ENCODE peak calls at places on chromosome 1, in eight cellular contexts. One of them, this sample, is unnamed.

GRCh38 chr1:65147424-65148177 is 402 bp upstream of the AK4 start:
- DNase-seq in endodermal cell: peak
- DNase-seq in adrenal gland: no peak
- DNase-seq in lower lobe of right lung: peak
- DNase-seq in ovary: peak
- DNase-seq in H9: peak
- DNase-seq in cardiac muscle cell: peak
- DNase-seq in tibial nerve: no peak
- DNase-seq in this sample: peak

GRCh38 chr1:64898107-64898861 is 68.1 kb downstream of the JAK1 start:
- DNase-seq in H9: peak
- DNase-seq in adrenal gland: peak
- DNase-seq in cardiac muscle cell: peak
- DNase-seq in lower lobe of right lung: peak
- DNase-seq in endodermal cell: peak
- DNase-seq in tibial nerve: peak
- DNase-seq in ovary: peak
- DNase-seq in this sample: peak

GRCh38 chr1:187153047-187153446 is 324.3 kb downstream of the PLA2G4A start:
- DNase-seq in ovary: no peak
- DNase-seq in lower lobe of right lung: no peak
- DNase-seq in adrenal gland: no peak
- DNase-seq in tibial nerve: no peak
- DNase-seq in endodermal cell: no peak
- DNase-seq in H9: no peak
- DNase-seq in cardiac muscle cell: no peak
- DNase-seq in this sample: no peak

GRCh38 chr1:154492115-154492514 is 9.9 kb upstream of the TDRD10 start:
- DNase-seq in lower lobe of right lung: no peak
- DNase-seq in cardiac muscle cell: no peak
- DNase-seq in endodermal cell: no peak
- DNase-seq in ovary: no peak
- DNase-seq in H9: no peak
- DNase-seq in tibial nerve: no peak
- DNase-seq in adrenal gland: peak
- DNase-seq in this sample: no peak

GRCh38 chr1:241695454-241696171 is 43.5 kb downstream of the WDR64 start:
- DNase-seq in lower lobe of right lung: no peak
- DNase-seq in H9: no peak
- DNase-seq in tibial nerve: no peak
- DNase-seq in endodermal cell: no peak
- DNase-seq in cardiac muscle cell: no peak
- DNase-seq in adrenal gland: no peak
- DNase-seq in ovary: no peak
- DNase-seq in this sample: no peak

GRCh38 chr1:243230914-243231313 is 24.2 kb downstream of the CEP170 start:
- DNase-seq in ovary: no peak
- DNase-seq in tibial nerve: no peak
- DNase-seq in cardiac muscle cell: peak
- DNase-seq in adrenal gland: no peak
- DNase-seq in endodermal cell: no peak
- DNase-seq in lower lobe of right lung: no peak
- DNase-seq in H9: no peak
- DNase-seq in this sample: no peak

GRCh38 chr1:219555802-219556201 is 57.1 kb downstream of the ZC3H11B start:
- DNase-seq in lower lobe of right lung: no peak
- DNase-seq in tibial nerve: no peak
- DNase-seq in adrenal gland: no peak
- DNase-seq in cardiac muscle cell: no peak
- DNase-seq in ovary: no peak
- DNase-seq in H9: no peak
- DNase-seq in endodermal cell: no peak
- DNase-seq in this sample: no peak

GRCh38 chr1:200362421-200362820 is 47.4 kb downstream of the ZNF281 start:
- DNase-seq in lower lobe of right lung: no peak
- DNase-seq in H9: no peak
- DNase-seq in endodermal cell: peak
- DNase-seq in ovary: no peak
- DNase-seq in tibial nerve: no peak
- DNase-seq in cardiac muscle cell: no peak
- DNase-seq in adrenal gland: no peak
- DNase-seq in this sample: no peak

GRCh38 chr1:169060010-169060722 is 46.3 kb upstream of the ATP1B1 start:
- DNase-seq in tibial nerve: peak
- DNase-seq in H9: no peak
- DNase-seq in lower lobe of right lung: no peak
- DNase-seq in cardiac muscle cell: no peak
- DNase-seq in adrenal gland: no peak
- DNase-seq in endodermal cell: no peak
- DNase-seq in ovary: no peak
- DNase-seq in this sample: peak

GRCh38 chr1:192807968-192808587 is 761 bp upstream of the RGS2 start:
- DNase-seq in ovary: no peak
- DNase-seq in H9: no peak
- DNase-seq in endodermal cell: no peak
- DNase-seq in adrenal gland: no peak
- DNase-seq in cardiac muscle cell: no peak
- DNase-seq in tibial nerve: no peak
- DNase-seq in lower lobe of right lung: no peak
- DNase-seq in this sample: no peak

GRCh38 chr1:151716405-151716762 is 219 bp downstream of the CELF3 start:
- DNase-seq in cardiac muscle cell: no peak
- DNase-seq in tibial nerve: no peak
- DNase-seq in adrenal gland: no peak
- DNase-seq in endodermal cell: no peak
- DNase-seq in lower lobe of right lung: no peak
- DNase-seq in H9: no peak
- DNase-seq in ovary: no peak
- DNase-seq in this sample: no peak

GRCh38 chr1:26408604-26409003 is 2.0 kb upstream of the LIN28A start:
- DNase-seq in adrenal gland: peak
- DNase-seq in ovary: peak
- DNase-seq in H9: peak
- DNase-seq in lower lobe of right lung: peak
- DNase-seq in tibial nerve: peak
- DNase-seq in cardiac muscle cell: peak
- DNase-seq in endodermal cell: peak
- DNase-seq in this sample: no peak

GRCh38 chr1:227299238-227299637 is 19.1 kb downstream of the CDC42BPA start:
- DNase-seq in cardiac muscle cell: no peak
- DNase-seq in tibial nerve: no peak
- DNase-seq in H9: no peak
- DNase-seq in endodermal cell: no peak
- DNase-seq in ovary: no peak
- DNase-seq in lower lobe of right lung: no peak
- DNase-seq in adrenal gland: no peak
- DNase-seq in this sample: no peak

DNA sequence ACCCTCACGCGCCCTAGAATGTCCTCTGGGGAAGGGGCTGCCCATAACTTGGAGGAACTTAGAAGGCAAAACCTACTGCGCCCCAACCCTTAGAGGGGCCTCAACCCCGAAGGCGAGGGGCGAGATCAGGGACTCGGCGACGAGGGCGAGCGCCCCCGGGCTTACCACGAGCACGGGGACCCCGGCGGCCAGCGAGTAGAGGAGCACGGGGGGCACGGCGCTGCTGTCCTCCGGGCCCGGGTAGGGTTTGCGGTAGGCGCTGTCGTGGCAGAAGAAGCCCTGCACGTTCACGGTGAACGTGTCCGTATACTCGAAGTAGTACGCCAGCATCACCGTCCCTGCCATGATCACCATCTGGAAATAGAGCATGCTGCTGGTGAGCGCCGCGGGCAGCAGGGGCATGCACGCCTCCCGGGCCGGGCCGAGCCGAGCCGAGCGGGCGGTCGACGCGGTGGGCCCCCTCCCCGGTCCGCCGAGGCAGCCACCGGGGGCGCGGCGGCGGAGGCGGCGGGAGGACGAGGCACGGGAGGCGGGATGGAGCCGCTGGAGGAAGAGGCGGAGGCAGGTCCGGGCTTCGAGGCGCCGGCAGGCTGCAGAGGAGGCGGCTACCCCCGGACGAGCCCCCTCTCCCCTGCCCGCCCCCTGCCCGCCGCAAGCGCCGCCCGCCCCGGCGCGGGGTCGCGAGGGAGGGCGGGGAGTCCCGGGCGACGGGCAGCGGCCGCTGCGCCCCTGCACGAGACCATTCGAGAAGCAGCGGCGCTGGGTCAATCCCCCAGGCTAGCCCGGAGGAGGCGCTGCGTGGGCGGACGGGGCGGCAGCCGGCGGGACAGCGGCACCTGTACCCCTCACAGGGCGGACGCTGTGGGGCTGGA is at the start of gene PLPPR5:
- DNase-seq in ovary: no peak
- DNase-seq in tibial nerve: no peak
- DNase-seq in endodermal cell: peak
- DNase-seq in adrenal gland: no peak
- DNase-seq in lower lobe of right lung: no peak
- DNase-seq in cardiac muscle cell: peak
- DNase-seq in H9: peak
- DNase-seq in this sample: peak
- H3K27ac ChIP-seq in ovary: no peak
- H3K27ac ChIP-seq in tibial nerve: no peak
- H3K27ac ChIP-seq in endodermal cell: no peak
- H3K27ac ChIP-seq in adrenal gland: no peak
- H3K27ac ChIP-seq in lower lobe of right lung: no peak
- H3K27ac ChIP-seq in cardiac muscle cell: no peak
- H3K27ac ChIP-seq in H9: no peak
- H3K27ac ChIP-seq in this sample: no peak

GRCh38 chr1:212323065-212323464 is 37.9 kb downstream of the PPP2R5A start:
- DNase-seq in tibial nerve: no peak
- DNase-seq in cardiac muscle cell: no peak
- DNase-seq in H9: no peak
- DNase-seq in lower lobe of right lung: no peak
- DNase-seq in ovary: no peak
- DNase-seq in endodermal cell: no peak
- DNase-seq in adrenal gland: no peak
- DNase-seq in this sample: no peak
- TF ChIP-seq CTCF in tibial nerve: no peak
- TF ChIP-seq CTCF in cardiac muscle cell: no peak
- TF ChIP-seq CTCF in H9: no peak
- TF ChIP-seq CTCF in lower lobe of right lung: no peak
- TF ChIP-seq CTCF in ovary: no peak
- TF ChIP-seq CTCF in endodermal cell: no peak
- TF ChIP-seq CTCF in adrenal gland: no peak
- TF ChIP-seq CTCF in this sample: no peak

DNA sequence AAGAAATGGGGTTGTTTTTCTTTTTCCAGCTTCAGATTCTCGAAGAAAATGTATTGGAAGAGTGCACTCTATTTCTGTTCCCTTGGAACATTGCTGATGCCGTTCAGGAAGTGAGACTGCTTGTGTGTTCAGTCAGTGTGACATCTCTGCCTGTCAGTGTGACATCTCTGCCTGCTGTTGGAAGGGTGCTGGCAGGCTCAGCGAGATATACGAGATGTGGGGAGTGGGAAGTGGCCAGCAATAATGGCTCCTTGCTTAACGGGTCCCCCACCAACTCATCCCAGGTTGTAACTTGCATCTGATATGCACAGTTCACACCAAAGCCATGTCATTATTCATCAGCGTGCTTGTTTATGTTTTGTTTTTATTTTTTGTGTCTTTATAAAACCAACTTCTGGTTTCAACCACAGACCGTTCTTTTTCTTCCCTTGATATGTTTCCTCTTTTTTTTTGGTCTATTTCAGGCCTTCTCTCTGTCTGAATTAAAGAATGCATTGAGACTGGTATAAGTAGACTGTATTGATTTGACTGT is 145.4 kb downstream of the GALNT2 start:
- DNase-seq in lower lobe of right lung: no peak
- DNase-seq in tibial nerve: no peak
- DNase-seq in endodermal cell: no peak
- DNase-seq in cardiac muscle cell: no peak
- DNase-seq in adrenal gland: no peak
- DNase-seq in H9: no peak
- DNase-seq in ovary: no peak
- DNase-seq in this sample: no peak
- H3K27ac ChIP-seq in lower lobe of right lung: peak
- H3K27ac ChIP-seq in tibial nerve: peak
- H3K27ac ChIP-seq in endodermal cell: no peak
- H3K27ac ChIP-seq in cardiac muscle cell: no peak
- H3K27ac ChIP-seq in adrenal gland: no peak
- H3K27ac ChIP-seq in H9: no peak
- H3K27ac ChIP-seq in ovary: no peak
- H3K27ac ChIP-seq in this sample: no peak

DNA sequence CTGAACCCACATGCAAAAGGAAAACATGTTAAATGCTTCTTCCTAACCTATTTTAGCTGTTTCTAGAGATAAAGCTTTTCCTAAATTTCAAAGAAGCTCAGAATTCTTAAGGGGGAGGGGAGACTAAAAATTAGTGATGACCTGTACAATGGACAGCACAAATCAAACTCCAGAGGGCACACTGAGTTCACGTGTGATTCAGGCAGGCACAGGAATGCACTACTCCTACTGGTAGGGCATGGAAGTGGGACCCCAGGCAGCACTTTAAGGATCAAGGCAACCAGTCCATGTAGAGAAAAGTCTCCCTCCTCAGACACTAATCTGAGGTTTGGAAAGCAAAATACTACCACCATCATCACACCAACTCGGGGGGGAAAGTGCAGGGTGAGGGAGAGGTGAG is 31.3 kb upstream of the CLCA4 start:
- DNase-seq in ovary: no peak
- DNase-seq in cardiac muscle cell: peak
- DNase-seq in tibial nerve: no peak
- DNase-seq in lower lobe of right lung: no peak
- DNase-seq in H9: peak
- DNase-seq in endodermal cell: peak
- DNase-seq in adrenal gland: no peak
- DNase-seq in this sample: no peak
- TF ChIP-seq CTCF in ovary: no peak
- TF ChIP-seq CTCF in cardiac muscle cell: peak
- TF ChIP-seq CTCF in tibial nerve: no peak
- TF ChIP-seq CTCF in lower lobe of right lung: peak
- TF ChIP-seq CTCF in H9: peak
- TF ChIP-seq CTCF in endodermal cell: peak
- TF ChIP-seq CTCF in adrenal gland: no peak
- TF ChIP-seq CTCF in this sample: peak

This sample was measured in RWPE2.